ENCODE peak calls at places on chromosomes 12 and 14, in five cellular contexts. Y, M, U, O and V are unnamed samples.

GRCh38 chr14:74569826-74570591 is 42.0 kb downstream of the LTBP2 start:
- DNase-seq in O (no peak), Y (no peak), M (peak; percentile 67), U (no peak), V (no peak)

GRCh38 chr12:98456583-98457573 is 58.5 kb upstream of the TMPO start:
- DNase-seq in Y (peak; percentile 63), U (no peak), O (peak; percentile 53), M (peak; percentile 27), V (peak; percentile 9)

GRCh38 chr12:124599074-124599999 is 31.9 kb upstream of the NCOR2 start:
- DNase-seq in U (no peak), O (no peak), Y (no peak), M (no peak), V (peak; percentile 20)

GRCh38 chr12:82608706-82609105 is 78.0 kb upstream of the TMTC2 start:
- DNase-seq in U (no peak), Y (no peak), O (no peak), M (no peak), V (no peak)

GRCh38 chr14:66596241-66596985 is 88.5 kb downstream of the GPHN start:
- DNase-seq in Y (no peak), M (no peak), U (no peak), O (no peak), V (no peak)

GRCh38 chr12:131643581-131644452 is 67.1 kb upstream of the SFSWAP start:
- DNase-seq in U (peak; percentile 13), O (no peak), Y (peak; percentile 91), M (no peak), V (no peak)

GRCh38 chr12:108565976-108566375 is 3.6 kb downstream of the ISCU start:
- DNase-seq in U (no peak), Y (peak; percentile 47), O (no peak), M (peak; percentile 95), V (peak; percentile 57)

GRCh38 chr12:24366514-24366913 is 417.0 kb upstream of the SOX5 start:
- DNase-seq in U (no peak), Y (no peak), O (no peak), M (no peak), V (no peak)

GRCh38 chr14:82366803-82367202 is 833.1 kb upstream of the SEL1L start:
- DNase-seq in M (no peak), Y (no peak), O (no peak), U (no peak), V (no peak)

GRCh38 chr12:107670999-107671643 is 14.5 kb upstream of the PWP1 start:
- DNase-seq in U (no peak), M (no peak), Y (no peak), O (no peak), V (peak; percentile 33)